ENCODE peak calls at places on chromosomes 4 and X, in four cellular contexts. One of them, this sample, is unnamed.

GRCh38 chr4:77917601-77918000 is 55.0 kb downstream of the MRPL1 start:
- DNase-seq in astrocyte: no peak
- DNase-seq in caudate nucleus: no peak
- DNase-seq in stimulated activated CD4-positive, alpha-beta T cell treated with anti-CD3 and anti-CD28 coated beads, Interleukin-15, amount 100 ng/mL, for 1 hour: no peak
- DNase-seq in this sample: no peak

GRCh38 chr4:98501383-98501782 is 157.0 kb downstream of the TSPAN5 start:
- DNase-seq in stimulated activated CD4-positive, alpha-beta T cell treated with anti-CD3 and anti-CD28 coated beads, Interleukin-15, amount 100 ng/mL, for 1 hour: no peak
- DNase-seq in caudate nucleus: no peak
- DNase-seq in astrocyte: no peak
- DNase-seq in this sample: no peak

GRCh38 chr4:152460488-152460887 is 75.4 kb downstream of the FBXW7 start:
- DNase-seq in stimulated activated CD4-positive, alpha-beta T cell treated with anti-CD3 and anti-CD28 coated beads, Interleukin-15, amount 100 ng/mL, for 1 hour: no peak
- DNase-seq in caudate nucleus: no peak
- DNase-seq in astrocyte: peak
- DNase-seq in this sample: no peak

GRCh38 chr4:85416094-85416493 is 58.9 kb upstream of the ARHGAP24 start:
- DNase-seq in stimulated activated CD4-positive, alpha-beta T cell treated with anti-CD3 and anti-CD28 coated beads, Interleukin-15, amount 100 ng/mL, for 1 hour: no peak
- DNase-seq in astrocyte: no peak
- DNase-seq in caudate nucleus: no peak
- DNase-seq in this sample: no peak

GRCh38 chr4:173494013-173494970 is 35.7 kb downstream of the HAND2 start:
- DNase-seq in astrocyte: peak
- DNase-seq in stimulated activated CD4-positive, alpha-beta T cell treated with anti-CD3 and anti-CD28 coated beads, Interleukin-15, amount 100 ng/mL, for 1 hour: no peak
- DNase-seq in caudate nucleus: no peak
- DNase-seq in this sample: peak

GRCh38 chr4:141702472-141703182 is 66.2 kb downstream of the IL15 start:
- DNase-seq in stimulated activated CD4-positive, alpha-beta T cell treated with anti-CD3 and anti-CD28 coated beads, Interleukin-15, amount 100 ng/mL, for 1 hour: no peak
- DNase-seq in astrocyte: no peak
- DNase-seq in caudate nucleus: no peak
- DNase-seq in this sample: no peak

GRCh38 chr4:55398461-55398860 is 2.7 kb downstream of the TMEM165 start:
- DNase-seq in stimulated activated CD4-positive, alpha-beta T cell treated with anti-CD3 and anti-CD28 coated beads, Interleukin-15, amount 100 ng/mL, for 1 hour: no peak
- DNase-seq in caudate nucleus: no peak
- DNase-seq in astrocyte: peak
- DNase-seq in this sample: no peak

GRCh38 chr4:155906554-155907247 is 3.2 kb downstream of the TDO2 start:
- DNase-seq in caudate nucleus: no peak
- DNase-seq in stimulated activated CD4-positive, alpha-beta T cell treated with anti-CD3 and anti-CD28 coated beads, Interleukin-15, amount 100 ng/mL, for 1 hour: no peak
- DNase-seq in astrocyte: peak
- DNase-seq in this sample: no peak

GRCh38 chrX:114611018-114611619 is 27.2 kb downstream of the HTR2C start:
- DNase-seq in stimulated activated CD4-positive, alpha-beta T cell treated with anti-CD3 and anti-CD28 coated beads, Interleukin-15, amount 100 ng/mL, for 1 hour: no peak
- DNase-seq in caudate nucleus: no peak
- DNase-seq in astrocyte: peak
- DNase-seq in this sample: no peak

GRCh38 chr4:38456096-38456495 is 207.9 kb upstream of the KLF3 start:
- DNase-seq in astrocyte: no peak
- DNase-seq in stimulated activated CD4-positive, alpha-beta T cell treated with anti-CD3 and anti-CD28 coated beads, Interleukin-15, amount 100 ng/mL, for 1 hour: no peak
- DNase-seq in caudate nucleus: no peak
- DNase-seq in this sample: no peak

GRCh38 chr4:154208424-154208823 is 283.2 kb downstream of the DCHS2 start:
- DNase-seq in caudate nucleus: no peak
- DNase-seq in astrocyte: no peak
- DNase-seq in stimulated activated CD4-positive, alpha-beta T cell treated with anti-CD3 and anti-CD28 coated beads, Interleukin-15, amount 100 ng/mL, for 1 hour: no peak
- DNase-seq in this sample: no peak

GRCh38 chrX:132257116-132257515 is 37.9 kb upstream of the RAP2C start:
- DNase-seq in stimulated activated CD4-positive, alpha-beta T cell treated with anti-CD3 and anti-CD28 coated beads, Interleukin-15, amount 100 ng/mL, for 1 hour: no peak
- DNase-seq in astrocyte: peak
- DNase-seq in caudate nucleus: no peak
- DNase-seq in this sample: no peak

GRCh38 chr4:89836897-89837384 is at the start of gene SNCA:
- DNase-seq in stimulated activated CD4-positive, alpha-beta T cell treated with anti-CD3 and anti-CD28 coated beads, Interleukin-15, amount 100 ng/mL, for 1 hour: peak
- DNase-seq in astrocyte: peak
- DNase-seq in caudate nucleus: peak
- DNase-seq in this sample: peak

GRCh38 chr4:128031756-128032384 is 29.2 kb upstream of the LARP1B start:
- DNase-seq in caudate nucleus: no peak
- DNase-seq in astrocyte: no peak
- DNase-seq in stimulated activated CD4-positive, alpha-beta T cell treated with anti-CD3 and anti-CD28 coated beads, Interleukin-15, amount 100 ng/mL, for 1 hour: no peak
- DNase-seq in this sample: no peak

GRCh38 chr4:2284934-2285664 is 23.2 kb upstream of the MXD4 start:
- DNase-seq in caudate nucleus: no peak
- DNase-seq in astrocyte: peak
- DNase-seq in stimulated activated CD4-positive, alpha-beta T cell treated with anti-CD3 and anti-CD28 coated beads, Interleukin-15, amount 100 ng/mL, for 1 hour: no peak
- DNase-seq in this sample: no peak

GRCh38 chr4:152352645-152353116 is 183.2 kb downstream of the FBXW7 start:
- DNase-seq in caudate nucleus: peak
- DNase-seq in stimulated activated CD4-positive, alpha-beta T cell treated with anti-CD3 and anti-CD28 coated beads, Interleukin-15, amount 100 ng/mL, for 1 hour: no peak
- DNase-seq in astrocyte: peak
- DNase-seq in this sample: peak

GRCh38 chr4:6909970-6910339 is 329 bp downstream of the TBC1D14 start:
- DNase-seq in caudate nucleus: no peak
- DNase-seq in stimulated activated CD4-positive, alpha-beta T cell treated with anti-CD3 and anti-CD28 coated beads, Interleukin-15, amount 100 ng/mL, for 1 hour: peak
- DNase-seq in astrocyte: no peak
- DNase-seq in this sample: no peak

GRCh38 chr4:127309360-127310095 is 323.2 kb upstream of the INTU start:
- DNase-seq in stimulated activated CD4-positive, alpha-beta T cell treated with anti-CD3 and anti-CD28 coated beads, Interleukin-15, amount 100 ng/mL, for 1 hour: no peak
- DNase-seq in caudate nucleus: no peak
- DNase-seq in astrocyte: peak
- DNase-seq in this sample: no peak

GRCh38 chr4:102404551-102404969 is 59.3 kb upstream of the SLC39A8 start:
- DNase-seq in caudate nucleus: no peak
- DNase-seq in astrocyte: no peak
- DNase-seq in stimulated activated CD4-positive, alpha-beta T cell treated with anti-CD3 and anti-CD28 coated beads, Interleukin-15, amount 100 ng/mL, for 1 hour: no peak
- DNase-seq in this sample: no peak

GRCh38 chr4:113411496-113411938 is 350.0 kb downstream of the CAMK2D start:
- DNase-seq in astrocyte: peak
- DNase-seq in caudate nucleus: no peak
- DNase-seq in stimulated activated CD4-positive, alpha-beta T cell treated with anti-CD3 and anti-CD28 coated beads, Interleukin-15, amount 100 ng/mL, for 1 hour: no peak
- DNase-seq in this sample: no peak

GRCh38 chr4:40316782-40317635 is 18.1 kb upstream of the CHRNA9 start:
- DNase-seq in astrocyte: peak
- DNase-seq in stimulated activated CD4-positive, alpha-beta T cell treated with anti-CD3 and anti-CD28 coated beads, Interleukin-15, amount 100 ng/mL, for 1 hour: peak
- DNase-seq in caudate nucleus: no peak
- DNase-seq in this sample: no peak

GRCh38 chrX:41589634-41590270 is 99.0 kb upstream of the GPR34 start:
- DNase-seq in caudate nucleus: no peak
- DNase-seq in astrocyte: peak
- DNase-seq in stimulated activated CD4-positive, alpha-beta T cell treated with anti-CD3 and anti-CD28 coated beads, Interleukin-15, amount 100 ng/mL, for 1 hour: no peak
- DNase-seq in this sample: no peak

GRCh38 chr4:64539234-64539849 is 130.1 kb upstream of the TECRL start:
- DNase-seq in caudate nucleus: peak
- DNase-seq in astrocyte: peak
- DNase-seq in stimulated activated CD4-positive, alpha-beta T cell treated with anti-CD3 and anti-CD28 coated beads, Interleukin-15, amount 100 ng/mL, for 1 hour: no peak
- DNase-seq in this sample: no peak

GRCh38 chr4:169174247-169174646 is 96.5 kb downstream of the SH3RF1 start:
- DNase-seq in stimulated activated CD4-positive, alpha-beta T cell treated with anti-CD3 and anti-CD28 coated beads, Interleukin-15, amount 100 ng/mL, for 1 hour: no peak
- DNase-seq in astrocyte: no peak
- DNase-seq in caudate nucleus: no peak
- DNase-seq in this sample: no peak

GRCh38 chr4:140777401-140777800 is 21.2 kb upstream of the TBC1D9 start:
- DNase-seq in astrocyte: no peak
- DNase-seq in stimulated activated CD4-positive, alpha-beta T cell treated with anti-CD3 and anti-CD28 coated beads, Interleukin-15, amount 100 ng/mL, for 1 hour: no peak
- DNase-seq in caudate nucleus: no peak
- DNase-seq in this sample: no peak

GRCh38 chr4:169272265-169272886 is 1.6 kb upstream of the SH3RF1 start:
- DNase-seq in stimulated activated CD4-positive, alpha-beta T cell treated with anti-CD3 and anti-CD28 coated beads, Interleukin-15, amount 100 ng/mL, for 1 hour: no peak
- DNase-seq in caudate nucleus: no peak
- DNase-seq in astrocyte: peak
- DNase-seq in this sample: no peak

GRCh38 chrX:21167028-21167427 is 207.2 kb upstream of the CNKSR2 start:
- DNase-seq in stimulated activated CD4-positive, alpha-beta T cell treated with anti-CD3 and anti-CD28 coated beads, Interleukin-15, amount 100 ng/mL, for 1 hour: no peak
- DNase-seq in astrocyte: no peak
- DNase-seq in caudate nucleus: no peak
- DNase-seq in this sample: no peak

GRCh38 chrX:37926700-37927099 is 79.3 kb upstream of the DYNLT3 start:
- DNase-seq in stimulated activated CD4-positive, alpha-beta T cell treated with anti-CD3 and anti-CD28 coated beads, Interleukin-15, amount 100 ng/mL, for 1 hour: no peak
- DNase-seq in caudate nucleus: no peak
- DNase-seq in astrocyte: peak
- DNase-seq in this sample: no peak

GRCh38 chr4:110869114-110869513 is 246.2 kb upstream of the PITX2 start:
- DNase-seq in stimulated activated CD4-positive, alpha-beta T cell treated with anti-CD3 and anti-CD28 coated beads, Interleukin-15, amount 100 ng/mL, for 1 hour: no peak
- DNase-seq in astrocyte: peak
- DNase-seq in caudate nucleus: no peak
- DNase-seq in this sample: no peak

GRCh38 chrX:106898462-106898861 is 4.7 kb downstream of the RIPPLY1 start:
- DNase-seq in caudate nucleus: no peak
- DNase-seq in astrocyte: peak
- DNase-seq in stimulated activated CD4-positive, alpha-beta T cell treated with anti-CD3 and anti-CD28 coated beads, Interleukin-15, amount 100 ng/mL, for 1 hour: no peak
- DNase-seq in this sample: no peak